ENCODE peak calls at places on chromosomes 6 and 20, in nine cellular contexts. R is fibroblast of lung, E is neural progenitor cell, J is keratinocyte, U is IMR-90, V is A549, H is mammary epithelial cell, F is endothelial cell of umbilical vein, O is mesendoderm. B is an unnamed sample.

GRCh38 chr6:13614126-13614925 is 809 bp upstream of the NOL7 start:
- DNase-seq in E (peak), V (no peak), U (no peak), R (peak), J (no peak), F (no peak), H (no peak), O (no peak), B (peak)

GRCh38 chr6:27771240-27771639 is 141.0 kb downstream of the OR2B2 start:
- DNase-seq in R (no peak), U (no peak), H (no peak), J (no peak), E (peak), V (no peak), F (no peak), O (no peak), B (no peak)

GRCh38 chr6:63660737-63661136 is 25.1 kb downstream of the PHF3 start:
- DNase-seq in E (no peak), J (no peak), F (no peak), O (peak), H (no peak), R (no peak), V (no peak), U (no peak), B (no peak)

GRCh38 chr20:14721926-14722325 is 384.5 kb upstream of the FLRT3 start:
- DNase-seq in H (peak), O (no peak), E (no peak), J (no peak), R (no peak), V (no peak), F (no peak), U (no peak), B (no peak)

GRCh38 chr6:116255246-116255800 is 1.4 kb upstream of the TSPYL4 start:
- DNase-seq in J (no peak), E (no peak), H (no peak), O (peak), U (no peak), F (peak), V (no peak), R (peak), B (no peak)

GRCh38 chr20:36311141-36311853 is 5.2 kb downstream of the DLGAP4 start:
- DNase-seq in U (no peak), V (no peak), H (no peak), F (no peak), J (no peak), E (no peak), O (no peak), R (peak), B (no peak)

GRCh38 chr6:148118303-148118702 is 224.3 kb upstream of the SASH1 start:
- DNase-seq in F (no peak), E (no peak), J (no peak), H (no peak), V (no peak), U (no peak), R (no peak), O (no peak), B (no peak)

GRCh38 chr6:21479140-21479539 is 114.4 kb upstream of the SOX4 start:
- DNase-seq in E (no peak), H (no peak), V (no peak), U (peak), F (peak), J (no peak), R (peak), O (no peak), B (no peak)

GRCh38 chr6:8182209-8182845 is 80.0 kb upstream of the EEF1E1 start:
- DNase-seq in U (peak), O (no peak), E (no peak), V (no peak), R (peak), F (no peak), H (no peak), J (no peak), B (no peak)

GRCh38 chr20:15875446-15875845 is 697.8 kb downstream of the KIF16B start:
- DNase-seq in E (peak), O (no peak), F (no peak), J (no peak), R (no peak), V (no peak), H (no peak), U (no peak), B (no peak)

GRCh38 chr6:109166643-109167042 is 71.3 kb downstream of the CEP57L1 start:
- DNase-seq in J (no peak), V (no peak), E (no peak), H (no peak), F (no peak), U (no peak), R (no peak), O (no peak), B (no peak)

GRCh38 chr20:6489361-6490154 is 277.9 kb upstream of the BMP2 start:
- DNase-seq in O (no peak), U (no peak), H (no peak), E (no peak), F (no peak), J (no peak), R (peak), V (peak), B (no peak)

GRCh38 chr6:2563635-2564034 is 187.1 kb downstream of the MYLK4 start:
- DNase-seq in E (no peak), H (no peak), J (no peak), F (no peak), O (no peak), V (no peak), R (peak), U (peak), B (no peak)

GRCh38 chr6:43269273-43270007 is 26.2 kb downstream of the TTBK1 start:
- DNase-seq in R (no peak), J (no peak), F (no peak), O (no peak), U (no peak), V (no peak), E (peak), H (no peak), B (peak)

GRCh38 chr6:30914076-30914853 is at the start of gene VARS2:
- DNase-seq in J (peak), U (peak), O (peak), R (peak), E (peak), V (peak), H (peak), F (peak), B (peak)

GRCh38 chr6:34094474-34095135 is 51.3 kb downstream of the GRM4 start:
- DNase-seq in E (no peak), O (no peak), R (no peak), V (no peak), F (no peak), U (no peak), J (no peak), H (no peak), B (no peak)

GRCh38 chr6:11231564-11232176 is 798 bp downstream of the NEDD9 start:
- DNase-seq in E (peak), J (no peak), R (peak), H (no peak), V (peak), F (peak), O (no peak), U (no peak), B (no peak)

GRCh38 chr6:2216794-2217383 is 28.5 kb downstream of the GMDS start:
- DNase-seq in E (no peak), V (no peak), U (no peak), H (no peak), R (no peak), O (no peak), F (no peak), J (no peak), B (no peak)

GRCh38 chr20:52536841-52537400 is 345.3 kb upstream of the ZFP64 start:
- DNase-seq in H (no peak), V (no peak), E (no peak), R (peak), J (no peak), F (no peak), U (peak), O (no peak), B (no peak)

GRCh38 chr20:61447950-61448349 is 195.9 kb downstream of the CDH4 start:
- DNase-seq in O (peak), J (no peak), R (no peak), V (no peak), U (no peak), F (no peak), H (no peak), E (peak), B (no peak)

GRCh38 chr6:5422321-5422915 is 161.1 kb downstream of the FARS2 start:
- DNase-seq in H (peak), J (no peak), V (peak), E (peak), U (peak), R (peak), O (peak), F (peak), B (peak)

GRCh38 chr6:111173946-111174345 is 86.6 kb downstream of the SLC16A10 start:
- DNase-seq in F (peak), R (no peak), V (no peak), E (no peak), J (no peak), H (no peak), O (no peak), U (no peak), B (no peak)

GRCh38 chr6:139846538-139847321 is 472.3 kb upstream of the CITED2 start:
- DNase-seq in J (no peak), U (no peak), E (peak), O (peak), V (no peak), F (no peak), H (no peak), R (no peak), B (no peak)

GRCh38 chr6:45531999-45532605 is 154.4 kb upstream of the SUPT3H start:
- DNase-seq in H (no peak), J (no peak), F (no peak), V (no peak), O (no peak), R (no peak), E (no peak), U (no peak), B (no peak)

GRCh38 chr20:10857362-10858070 is 183.7 kb upstream of the JAG1 start:
- DNase-seq in O (peak), J (no peak), R (peak), H (peak), U (peak), V (peak), E (no peak), F (peak), B (no peak)
- H3K27ac ChIP-seq in O (no peak), J (no peak), R (no peak), H (no peak), U (no peak), V (peak), E (no peak), F (no peak), B (no peak)

DNA sequence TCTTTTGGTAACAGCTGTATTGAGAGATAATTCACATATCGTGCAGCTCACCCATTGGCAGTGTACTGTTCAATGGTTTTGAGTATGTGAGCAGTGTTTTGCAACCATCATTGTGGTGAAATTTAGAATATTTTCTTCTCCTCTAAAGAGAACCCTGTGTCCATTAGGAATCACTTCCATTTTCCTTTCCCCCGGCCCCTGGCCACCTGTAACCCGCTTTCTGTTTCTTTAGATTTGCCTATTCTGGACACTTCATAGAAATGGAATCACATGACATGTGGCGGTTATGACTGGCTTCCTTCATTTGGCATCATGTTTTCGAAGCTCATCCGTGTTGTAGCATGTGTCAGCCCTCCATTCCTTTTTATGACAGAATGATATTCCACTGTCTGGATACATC is 65.1 kb downstream of the PHACTR3 start:
- DNase-seq in R (no peak), E (no peak), O (no peak), V (no peak), F (no peak), U (no peak), J (no peak), H (no peak), B (no peak)
- H3K4me2 ChIP-seq in R (no peak), E (no peak), O (no peak), V (no peak), F (no peak), U (no peak), J (no peak), H (no peak), B (no peak)

DNA sequence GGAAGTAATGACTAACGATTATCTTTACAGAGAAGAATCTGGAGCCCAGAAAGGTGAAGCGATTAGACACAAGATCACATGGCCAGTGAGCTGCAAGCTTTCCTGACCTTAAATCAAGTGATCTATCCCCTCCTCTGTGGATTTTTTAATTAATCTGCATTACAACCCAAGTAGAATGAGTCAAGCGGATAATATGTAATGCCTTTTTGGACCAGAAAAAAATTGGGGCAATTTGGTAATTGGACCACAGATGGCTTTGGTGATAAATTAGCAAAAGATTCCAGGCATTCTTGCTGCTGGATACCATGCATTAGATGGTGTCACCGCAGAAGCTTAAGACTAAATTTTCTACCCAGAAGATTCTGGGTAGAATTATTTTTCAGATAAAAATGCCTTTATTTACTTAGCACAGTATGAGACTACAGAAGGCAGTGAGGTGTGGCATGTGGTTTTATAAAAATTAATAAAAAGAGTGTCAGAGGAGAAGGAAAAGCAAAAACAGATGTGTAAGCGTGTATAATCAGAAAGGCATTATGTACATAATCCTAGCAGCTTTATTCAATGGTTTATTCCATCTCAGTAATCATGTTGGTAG is 53.9 kb upstream of the PCSK2 start:
- DNase-seq in F (no peak), H (no peak), V (no peak), U (no peak), J (no peak), R (no peak), E (no peak), O (peak), B (no peak)
- H3K27ac ChIP-seq in F (no peak), H (no peak), V (no peak), U (no peak), J (no peak), R (no peak), E (no peak), O (no peak), B (no peak)

DNA sequence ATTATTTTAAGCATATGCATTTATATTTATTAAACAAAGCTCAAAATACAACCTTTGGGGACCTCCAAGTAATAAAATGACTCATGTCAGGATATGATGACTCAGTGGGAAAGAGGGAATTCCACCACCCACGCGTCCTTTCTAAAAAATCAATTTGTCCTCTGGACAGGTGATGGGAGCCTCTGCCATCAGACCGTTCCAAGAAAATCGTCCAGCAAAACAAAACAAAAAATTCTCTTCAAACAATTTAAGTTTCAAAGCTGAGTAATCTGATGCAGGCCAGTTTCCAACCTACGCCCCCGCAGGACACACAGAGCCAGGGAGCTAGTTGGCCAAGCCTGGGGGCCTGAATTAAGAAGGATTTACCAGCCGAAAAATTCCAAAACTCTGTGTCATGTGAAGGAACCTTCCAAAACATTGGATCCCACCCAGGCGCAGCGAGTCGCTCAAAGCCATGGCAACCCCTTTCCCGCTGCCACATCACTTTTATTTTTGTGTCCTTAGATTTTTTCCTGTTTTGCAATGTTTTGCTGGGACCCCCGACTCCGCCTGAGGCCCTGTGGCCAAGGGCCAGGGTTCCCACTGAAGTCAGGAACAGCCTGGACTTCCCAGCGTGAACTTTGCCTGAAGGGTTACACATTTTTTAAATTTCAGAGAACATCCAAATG is 95.3 kb downstream of the NFATC2 start:
- DNase-seq in O (peak), J (no peak), R (peak), V (peak), E (peak), U (peak), F (peak), H (peak), B (no peak)
- H3K4me2 ChIP-seq in O (no peak), J (peak), R (peak), V (peak), E (no peak), U (peak), F (peak), H (peak), B (no peak)

DNA sequence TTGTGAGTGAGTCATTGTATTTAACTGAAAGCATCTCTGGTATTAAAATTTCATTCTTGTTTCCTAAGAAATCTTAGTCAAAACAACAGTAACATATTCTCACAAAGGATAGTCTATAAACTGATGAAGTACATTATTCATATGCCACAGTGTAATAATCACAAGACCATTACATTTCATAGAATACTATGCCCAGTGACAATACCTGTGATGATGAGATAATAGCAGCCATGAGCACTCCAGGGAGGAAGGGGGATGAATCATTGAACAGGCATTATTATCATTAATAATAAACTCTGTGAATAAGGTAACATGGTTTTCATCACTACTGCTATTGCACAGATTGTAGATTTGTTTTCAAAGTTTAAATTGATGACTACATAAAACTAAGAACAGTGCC is 667.9 kb downstream of the EPM2A start:
- DNase-seq in V (no peak), E (no peak), H (peak), U (peak), F (no peak), J (no peak), R (no peak), O (no peak), B (no peak)
- H3K27ac ChIP-seq in V (no peak), E (no peak), H (no peak), U (no peak), F (no peak), J (no peak), R (no peak), O (no peak), B (no peak)